ENCODE peak calls at places on chromosomes 12 and 14, in five cellular contexts. M is lower leg skin, Z is IMR-90, K is aorta, N is tibial artery. X is an unnamed sample.

GRCh38 chr14:75604979-75605825 is 26.8 kb downstream of the FLVCR2 start:
- DNase-seq in M (no peak), Z (no peak), K (no peak), N (no peak), X (no peak)

GRCh38 chr14:87805315-87805723 is 187.7 kb downstream of the GALC start:
- DNase-seq in M (no peak), Z (no peak), K (peak), N (no peak), X (peak)

GRCh38 chr14:50530794-50531193 is 1.6 kb downstream of the MAP4K5 start:
- DNase-seq in M (no peak), Z (no peak), K (no peak), N (no peak), X (no peak)

GRCh38 chr14:106493962-106494823 is 967.8 kb downstream of the TMEM121 start:
- DNase-seq in M (no peak), Z (no peak), K (no peak), N (no peak), X (no peak)

GRCh38 chr12:113359133-113359938 is 949 bp downstream of the PLBD2 start:
- DNase-seq in M (peak), Z (peak), K (peak), N (peak), X (no peak)

GRCh38 chr12:71011261-71011660 is 90.7 kb upstream of the PTPRR start:
- DNase-seq in M (no peak), Z (no peak), K (no peak), N (no peak), X (no peak)

GRCh38 chr12:18967814-18968213 is 161.7 kb upstream of the PLEKHA5 start:
- DNase-seq in M (no peak), Z (no peak), K (no peak), N (no peak), X (no peak)

GRCh38 chr12:76478045-76478444 is 81.5 kb downstream of the OSBPL8 start:
- DNase-seq in M (no peak), Z (no peak), K (no peak), N (no peak), X (no peak)

GRCh38 chr14:83395321-83395720 is 1861.7 kb upstream of the SEL1L start:
- DNase-seq in M (no peak), Z (peak), K (no peak), N (no peak), X (no peak)

GRCh38 chr14:35401853-35402252 is 2.7 kb downstream of the NFKBIA start:
- DNase-seq in M (no peak), Z (peak), K (peak), N (peak), X (no peak)
- H3K4me3 ChIP-seq in M (peak), Z (peak), K (peak), N (peak), X (peak)

DNA sequence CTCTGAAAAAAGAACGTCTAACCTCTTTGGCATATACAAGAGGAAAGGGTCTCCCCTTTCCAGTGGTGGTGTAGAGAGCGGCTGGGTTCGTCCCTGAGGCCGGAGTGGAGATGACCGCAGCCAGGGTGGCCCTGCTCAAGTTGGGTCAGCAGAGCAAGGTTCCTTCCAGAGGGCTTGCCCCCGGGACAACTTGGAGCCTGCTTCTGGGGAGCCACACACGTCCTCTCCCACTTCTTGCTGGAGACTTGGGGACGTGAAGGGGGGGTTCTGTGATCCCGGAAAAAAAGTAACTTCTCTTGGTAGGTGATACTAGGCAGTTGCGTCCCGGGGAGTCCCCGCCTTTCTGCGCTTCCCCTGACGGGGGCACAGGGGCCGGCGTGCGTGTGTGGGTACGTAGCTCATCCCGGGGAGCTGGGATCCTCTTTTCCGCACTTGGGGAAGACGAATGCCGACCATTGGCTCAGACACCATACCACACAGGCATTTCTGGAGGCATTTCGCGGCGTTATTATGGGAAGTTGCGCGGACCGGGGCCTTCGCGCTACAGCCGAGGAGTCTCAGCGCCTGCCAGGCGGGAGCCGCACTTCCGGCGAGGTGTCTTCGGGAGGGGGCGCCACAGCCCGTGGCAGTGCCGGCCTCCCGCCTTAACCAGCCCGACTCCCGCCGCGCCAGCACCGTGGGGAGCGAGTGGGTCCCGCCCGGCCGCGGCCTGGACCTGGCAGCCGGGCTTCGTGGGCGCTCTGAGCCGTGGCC is 14.8 kb upstream of the PAX9 start:
- DNase-seq in M (no peak), Z (no peak), K (no peak), N (peak), X (no peak)
- H3K4me3 ChIP-seq in M (peak), Z (no peak), K (peak), N (peak), X (no peak)

DNA sequence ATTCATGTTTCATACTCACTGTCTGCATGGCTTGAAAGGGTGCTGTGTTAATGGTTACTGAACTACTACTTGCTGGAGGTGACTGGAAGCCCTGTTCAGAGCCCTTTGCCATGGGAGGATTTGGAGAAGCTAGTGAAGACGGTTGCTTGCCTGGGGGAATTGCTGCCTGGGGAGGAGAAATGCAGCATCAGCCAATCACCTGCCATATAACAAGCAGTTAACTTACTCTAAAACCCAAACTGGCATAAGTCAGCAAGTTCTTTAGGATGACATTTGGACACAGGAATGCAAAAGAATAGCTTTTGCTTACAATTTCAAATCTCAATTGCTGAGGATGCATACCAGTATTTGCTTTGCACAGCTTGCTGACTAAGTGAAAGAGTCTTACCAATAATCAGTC is 23.4 kb upstream of the IPO8 start:
- DNase-seq in M (no peak), Z (peak), K (no peak), N (no peak), X (no peak)
- H3K4me3 ChIP-seq in M (no peak), Z (no peak), K (no peak), N (no peak), X (no peak)

GRCh38 chr12:46407360-46407759 is 34.8 kb upstream of the SLC38A2 start:
- DNase-seq in M (no peak), Z (no peak), K (no peak), N (no peak), X (no peak)
- H3K4me3 ChIP-seq in M (no peak), Z (no peak), K (no peak), N (no peak), X (no peak)

DNA sequence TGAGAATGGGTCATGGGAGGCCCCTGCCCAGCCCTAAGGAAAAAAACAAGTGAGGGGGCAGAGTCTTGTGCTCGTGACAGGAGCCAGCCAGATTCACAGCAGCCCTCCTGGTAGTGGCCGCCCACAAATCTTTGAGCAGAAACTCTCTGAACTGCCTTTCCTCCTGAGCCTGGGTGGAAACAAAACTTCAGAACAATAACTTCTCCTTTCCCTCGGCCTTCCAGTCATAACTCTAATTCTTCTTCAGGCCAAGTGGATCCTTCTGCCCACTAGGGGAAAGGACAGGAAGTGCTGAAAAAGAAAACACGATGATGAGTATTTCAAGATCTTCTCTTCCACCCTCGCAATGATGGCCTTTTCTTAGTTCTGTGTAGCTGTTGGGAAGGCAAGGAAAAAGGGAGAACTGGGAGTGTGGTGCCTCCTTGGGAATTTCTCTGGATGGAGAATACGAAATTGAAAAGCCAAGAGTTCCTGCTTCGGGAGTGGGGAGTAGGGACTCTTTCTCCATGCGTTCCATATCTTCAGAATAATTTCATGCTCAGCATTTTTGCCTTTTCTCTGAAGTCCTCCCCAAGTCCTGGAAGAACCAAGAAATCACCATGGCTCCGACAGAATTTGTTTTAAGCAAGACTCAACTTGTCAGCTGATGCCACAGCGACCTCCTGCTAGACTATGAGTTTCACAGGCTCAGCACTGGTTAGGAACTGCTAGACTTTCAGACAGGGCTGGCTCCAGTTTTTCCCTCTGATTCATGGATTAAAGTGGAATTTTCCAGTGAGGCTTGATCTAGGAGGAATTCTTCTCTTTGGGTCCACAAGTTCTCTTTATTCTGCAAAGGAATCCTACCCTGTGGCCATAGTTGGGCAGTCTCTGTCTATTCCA is 188.9 kb downstream of the CAND1 start:
- DNase-seq in M (peak), Z (no peak), K (peak), N (no peak), X (no peak)
- H3K4me3 ChIP-seq in M (no peak), Z (no peak), K (no peak), N (no peak), X (no peak)

GRCh38 chr12:51330186-51330585 is 6.2 kb upstream of the BIN2 start:
- DNase-seq in M (no peak), Z (peak), K (no peak), N (no peak), X (no peak)
- H3K4me3 ChIP-seq in M (no peak), Z (no peak), K (no peak), N (no peak), X (no peak)

GRCh38 chr12:57836442-57837375 is 9.8 kb downstream of the CTDSP2 start:
- DNase-seq in M (no peak), Z (peak), K (peak), N (peak), X (no peak)

GRCh38 chr12:57835366-57836288 is 10.9 kb downstream of the CTDSP2 start:
- DNase-seq in M (no peak), Z (no peak), K (no peak), N (no peak), X (no peak)

GRCh38 chr12:57832966-57833365 is 13.6 kb downstream of the CTDSP2 start:
- DNase-seq in M (no peak), Z (no peak), K (no peak), N (peak), X (no peak)

GRCh38 chr12:57833672-57834071 is 12.9 kb downstream of the CTDSP2 start:
- DNase-seq in M (no peak), Z (no peak), K (no peak), N (no peak), X (no peak)

GRCh38 chr12:57834086-57834876 is 12.2 kb downstream of the CTDSP2 start:
- DNase-seq in M (no peak), Z (no peak), K (no peak), N (no peak), X (no peak)
- H3K4me3 ChIP-seq in M (no peak), Z (no peak), K (no peak), N (peak), X (no peak)

DNA sequence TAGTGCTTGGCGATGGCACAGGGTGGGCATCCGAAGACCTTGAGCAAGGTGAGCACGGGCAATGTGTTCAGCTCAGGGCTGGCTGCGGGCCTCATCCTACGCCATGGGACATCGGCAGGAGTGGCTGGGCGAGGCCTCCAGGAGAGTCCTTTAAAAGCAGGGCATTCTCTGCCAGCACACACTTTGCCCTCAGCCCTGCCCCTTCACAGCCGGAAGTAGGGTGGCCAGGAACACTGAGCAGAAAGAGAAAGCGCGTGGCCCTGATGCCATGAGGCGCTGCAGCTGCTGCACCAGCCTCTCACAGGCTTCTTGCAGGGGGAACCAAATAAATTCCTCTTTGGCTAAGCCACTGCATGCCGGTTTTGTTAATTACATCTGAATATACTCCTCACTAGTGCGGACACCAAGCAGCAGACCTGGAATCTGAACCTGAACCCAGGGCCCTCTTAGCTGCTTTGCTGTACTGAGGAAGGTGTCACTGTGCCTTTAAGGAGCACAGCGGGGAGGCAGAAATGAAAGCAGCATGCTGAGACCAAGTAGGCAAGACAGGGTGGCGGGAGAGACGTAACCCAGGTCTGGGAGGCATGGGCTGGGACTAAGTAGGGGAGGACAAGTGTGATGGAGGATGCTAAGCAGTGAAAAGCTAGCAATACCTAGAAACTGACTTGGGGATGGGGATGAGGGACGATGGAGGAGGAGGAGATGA is 155.2 kb downstream of the TTC7B start:
- DNase-seq in M (no peak), Z (no peak), K (no peak), N (no peak), X (no peak)
- H3K4me3 ChIP-seq in M (no peak), Z (no peak), K (no peak), N (no peak), X (no peak)

X was measured in GM12864.